ENCODE peak calls at places on chromosomes 5 and 9, in nine cellular contexts. One of them, this sample, is unnamed.

GRCh38 chr5:153753645-153754432 is 263.4 kb downstream of the GRIA1 start:
- DNase-seq in endodermal cell: no peak
- DNase-seq in CD4-positive, alpha-beta memory T cell: no peak
- DNase-seq in cardiac muscle cell: no peak
- DNase-seq in OCI-LY7: no peak
- DNase-seq in NCI-H2081: peak
- DNase-seq in H4: no peak
- DNase-seq in substantia nigra: no peak
- DNase-seq in activated T-helper 1 cell treated with Interleukin-2 at 50 U/mL for 16 hours: no peak
- DNase-seq in this sample: no peak

GRCh38 chr9:20865357-20865756 is 166.1 kb downstream of the HACD4 start:
- DNase-seq in H4: no peak
- DNase-seq in OCI-LY7: no peak
- DNase-seq in CD4-positive, alpha-beta memory T cell: no peak
- DNase-seq in cardiac muscle cell: no peak
- DNase-seq in substantia nigra: no peak
- DNase-seq in NCI-H2081: no peak
- DNase-seq in endodermal cell: no peak
- DNase-seq in activated T-helper 1 cell treated with Interleukin-2 at 50 U/mL for 16 hours: no peak
- DNase-seq in this sample: no peak

GRCh38 chr9:91303741-91304140 is 58.0 kb downstream of the AUH start:
- DNase-seq in NCI-H2081: no peak
- DNase-seq in substantia nigra: no peak
- DNase-seq in endodermal cell: peak
- DNase-seq in activated T-helper 1 cell treated with Interleukin-2 at 50 U/mL for 16 hours: no peak
- DNase-seq in H4: no peak
- DNase-seq in CD4-positive, alpha-beta memory T cell: no peak
- DNase-seq in cardiac muscle cell: no peak
- DNase-seq in OCI-LY7: no peak
- DNase-seq in this sample: no peak

GRCh38 chr5:10520716-10521115 is 43.2 kb upstream of the ANKRD33B start:
- DNase-seq in endodermal cell: no peak
- DNase-seq in cardiac muscle cell: no peak
- DNase-seq in H4: no peak
- DNase-seq in NCI-H2081: no peak
- DNase-seq in CD4-positive, alpha-beta memory T cell: no peak
- DNase-seq in substantia nigra: no peak
- DNase-seq in activated T-helper 1 cell treated with Interleukin-2 at 50 U/mL for 16 hours: no peak
- DNase-seq in OCI-LY7: no peak
- DNase-seq in this sample: no peak

GRCh38 chr9:4640027-4640426 is 22.1 kb upstream of the PLPP6 start:
- DNase-seq in substantia nigra: no peak
- DNase-seq in OCI-LY7: no peak
- DNase-seq in NCI-H2081: peak
- DNase-seq in endodermal cell: peak
- DNase-seq in H4: no peak
- DNase-seq in CD4-positive, alpha-beta memory T cell: peak
- DNase-seq in activated T-helper 1 cell treated with Interleukin-2 at 50 U/mL for 16 hours: peak
- DNase-seq in cardiac muscle cell: peak
- DNase-seq in this sample: no peak

GRCh38 chr9:114889802-114890224 is 40.6 kb downstream of the TNFSF8 start:
- DNase-seq in CD4-positive, alpha-beta memory T cell: no peak
- DNase-seq in NCI-H2081: no peak
- DNase-seq in H4: peak
- DNase-seq in cardiac muscle cell: no peak
- DNase-seq in activated T-helper 1 cell treated with Interleukin-2 at 50 U/mL for 16 hours: no peak
- DNase-seq in substantia nigra: no peak
- DNase-seq in OCI-LY7: peak
- DNase-seq in endodermal cell: no peak
- DNase-seq in this sample: peak

GRCh38 chr5:751496-751895 is 33.0 kb downstream of the ZDHHC11B start:
- DNase-seq in cardiac muscle cell: no peak
- DNase-seq in CD4-positive, alpha-beta memory T cell: no peak
- DNase-seq in activated T-helper 1 cell treated with Interleukin-2 at 50 U/mL for 16 hours: no peak
- DNase-seq in substantia nigra: no peak
- DNase-seq in NCI-H2081: no peak
- DNase-seq in endodermal cell: no peak
- DNase-seq in H4: no peak
- DNase-seq in OCI-LY7: no peak
- DNase-seq in this sample: peak

GRCh38 chr9:37438359-37438758 is 15.9 kb downstream of the GRHPR start:
- DNase-seq in substantia nigra: no peak
- DNase-seq in OCI-LY7: no peak
- DNase-seq in activated T-helper 1 cell treated with Interleukin-2 at 50 U/mL for 16 hours: no peak
- DNase-seq in CD4-positive, alpha-beta memory T cell: no peak
- DNase-seq in endodermal cell: no peak
- DNase-seq in H4: no peak
- DNase-seq in cardiac muscle cell: peak
- DNase-seq in NCI-H2081: no peak
- DNase-seq in this sample: no peak

GRCh38 chr5:57002959-57003485 is 51.1 kb upstream of the MIER3 start:
- DNase-seq in substantia nigra: no peak
- DNase-seq in activated T-helper 1 cell treated with Interleukin-2 at 50 U/mL for 16 hours: no peak
- DNase-seq in H4: peak
- DNase-seq in cardiac muscle cell: no peak
- DNase-seq in NCI-H2081: no peak
- DNase-seq in endodermal cell: peak
- DNase-seq in OCI-LY7: no peak
- DNase-seq in CD4-positive, alpha-beta memory T cell: no peak
- DNase-seq in this sample: no peak

GRCh38 chr9:89591291-89592200 is 13.3 kb upstream of the GADD45G start:
- DNase-seq in CD4-positive, alpha-beta memory T cell: no peak
- DNase-seq in endodermal cell: peak
- DNase-seq in H4: no peak
- DNase-seq in activated T-helper 1 cell treated with Interleukin-2 at 50 U/mL for 16 hours: no peak
- DNase-seq in NCI-H2081: no peak
- DNase-seq in OCI-LY7: no peak
- DNase-seq in cardiac muscle cell: no peak
- DNase-seq in substantia nigra: no peak
- DNase-seq in this sample: no peak

GRCh38 chr9:6214451-6214850 is 1.2 kb upstream of the IL33 start:
- DNase-seq in CD4-positive, alpha-beta memory T cell: no peak
- DNase-seq in OCI-LY7: no peak
- DNase-seq in activated T-helper 1 cell treated with Interleukin-2 at 50 U/mL for 16 hours: no peak
- DNase-seq in NCI-H2081: no peak
- DNase-seq in endodermal cell: no peak
- DNase-seq in substantia nigra: no peak
- DNase-seq in cardiac muscle cell: no peak
- DNase-seq in H4: no peak
- DNase-seq in this sample: no peak

GRCh38 chr5:139177809-139178581 is 20.2 kb downstream of the SIL1 start:
- DNase-seq in cardiac muscle cell: peak
- DNase-seq in H4: no peak
- DNase-seq in activated T-helper 1 cell treated with Interleukin-2 at 50 U/mL for 16 hours: no peak
- DNase-seq in NCI-H2081: peak
- DNase-seq in substantia nigra: no peak
- DNase-seq in endodermal cell: no peak
- DNase-seq in OCI-LY7: peak
- DNase-seq in CD4-positive, alpha-beta memory T cell: no peak
- DNase-seq in this sample: peak

GRCh38 chr5:141637266-141637692 is 482 bp downstream of the RELL2 start:
- DNase-seq in cardiac muscle cell: no peak
- DNase-seq in substantia nigra: no peak
- DNase-seq in activated T-helper 1 cell treated with Interleukin-2 at 50 U/mL for 16 hours: peak
- DNase-seq in CD4-positive, alpha-beta memory T cell: peak
- DNase-seq in endodermal cell: peak
- DNase-seq in H4: no peak
- DNase-seq in NCI-H2081: peak
- DNase-seq in OCI-LY7: peak
- DNase-seq in this sample: peak

GRCh38 chr9:138048184-138048583 is 170.6 kb downstream of the CACNA1B start:
- DNase-seq in NCI-H2081: no peak
- DNase-seq in CD4-positive, alpha-beta memory T cell: no peak
- DNase-seq in endodermal cell: no peak
- DNase-seq in OCI-LY7: no peak
- DNase-seq in activated T-helper 1 cell treated with Interleukin-2 at 50 U/mL for 16 hours: no peak
- DNase-seq in substantia nigra: no peak
- DNase-seq in cardiac muscle cell: no peak
- DNase-seq in H4: no peak
- DNase-seq in this sample: peak

This sample was measured in upper lobe of left lung.